ENCODE peak calls at places on chromosome 14, in ten cellular contexts. P is stimulated activated effector memory CD8-positive, alpha-beta T cell treated with anti-CD3 and anti-CD28 coated beads, Interleukin-12 subunit alpha, Interleukin-12 subunit beta, amount 100 ng/mL, for 72 hours; G is left ventricle myocardium superior; T is right atrium auricular region; M is HS-5; A is activated CD8-positive, alpha-beta memory T cell treated with anti-CD3 and anti-CD28 coated beads for 48 hours; X is heart right ventricle; F is NAMALWA; S is stromal cell of bone marrow; I is T47D. H is an unnamed sample.

GRCh38 chr14:92457018-92457565 is 56.5 kb upstream of the RIN3 start:
- DNase-seq in P (no peak), G (no peak), T (no peak), M (no peak), A (no peak), X (no peak), F (no peak), S (no peak), I (no peak), H (no peak)

GRCh38 chr14:61561144-61561543 is 134.2 kb upstream of the HIF1A start:
- DNase-seq in P (no peak), G (no peak), T (no peak), M (no peak), A (no peak), X (no peak), F (no peak), S (peak; percentile 57), I (no peak), H (no peak)

GRCh38 chr14:59699422-59699821 is 122.8 kb upstream of the CCDC175 start:
- DNase-seq in P (no peak), G (no peak), T (no peak), M (no peak), A (no peak), X (no peak), F (no peak), S (no peak), I (no peak), H (no peak)

GRCh38 chr14:49585803-49586672 is at the start of gene RPS29:
- DNase-seq in P (peak; percentile 100), G (peak; percentile 98), T (peak; percentile 100), M (peak; percentile 99), A (peak; percentile 100), X (peak; percentile 95), F (peak; percentile 97), S (peak; percentile 99), I (peak; percentile 89), H (peak; percentile 100)

GRCh38 chr14:63995285-63995684 is 142.5 kb downstream of the SYNE2 start:
- DNase-seq in P (no peak), G (no peak), T (no peak), M (no peak), A (no peak), X (no peak), F (no peak), S (no peak), I (no peak), H (no peak)

GRCh38 chr14:55589171-55589570 is 9.2 kb downstream of the KTN1 start:
- DNase-seq in P (no peak), G (no peak), T (no peak), M (no peak), A (no peak), X (no peak), F (no peak), S (no peak), I (no peak), H (no peak)

GRCh38 chr14:55353686-55354467 is 57.8 kb downstream of the ATG14 start:
- DNase-seq in P (no peak), G (no peak), T (no peak), M (no peak), A (no peak), X (no peak), F (no peak), S (no peak), I (no peak), H (no peak)

GRCh38 chr14:59146484-59146883 is 42.0 kb upstream of the DAAM1 start:
- DNase-seq in P (no peak), G (no peak), T (no peak), M (no peak), A (no peak), X (no peak), F (no peak), S (no peak), I (no peak), H (no peak)

H was measured in NCI-H1092 treated with DMSO at 0.1 percent for 48 hours.